ENCODE peak calls at places on chromosome 1, in five cellular contexts. D is SK-N-DZ, U is left ventricle myocardium inferior, Q is MM.1S, B is erythroblast. X is an unnamed sample.

GRCh38 chr1:43524804-43525203 is 5.9 kb upstream of the PTPRF start:
- DNase-seq in D (peak; percentile 34), U (no peak), Q (no peak), B (peak; percentile 93), X (no peak)

GRCh38 chr1:2229032-2229920 is 1.2 kb downstream of the SKI start:
- DNase-seq in D (peak; percentile 37), U (peak; percentile 78), Q (peak; percentile 43), B (peak; percentile 85), X (peak; percentile 81)

GRCh38 chr1:17569200-17570139 is 30.0 kb downstream of the ARHGEF10L start:
- DNase-seq in D (no peak), U (peak; percentile 78), Q (no peak), B (peak; percentile 82), X (peak; percentile 85)

GRCh38 chr1:18926315-18927081 is 24.1 kb upstream of the ALDH4A1 start:
- DNase-seq in D (no peak), U (peak; percentile 61), Q (peak; percentile 95), B (no peak), X (peak; percentile 83)

GRCh38 chr1:215140135-215140534 is 57.6 kb downstream of the KCNK2 start:
- DNase-seq in D (no peak), U (no peak), Q (no peak), B (no peak), X (no peak)

GRCh38 chr1:119453021-119453420 is 38.1 kb downstream of the HSD3B2 start:
- DNase-seq in D (no peak), U (no peak), Q (peak; percentile 25), B (no peak), X (no peak)

GRCh38 chr1:201019321-201019977 is 4.1 kb downstream of the KIF21B start:
- DNase-seq in D (no peak), U (peak; percentile 42), Q (peak; percentile 98), B (no peak), X (peak; percentile 42)

GRCh38 chr1:29579821-29580425 is 343.6 kb downstream of the PTPRU start:
- DNase-seq in D (no peak), U (no peak), Q (no peak), B (no peak), X (no peak)

GRCh38 chr1:93111561-93111960 is 32.5 kb downstream of the MTF2 start:
- DNase-seq in D (no peak), U (no peak), Q (no peak), B (no peak), X (no peak)

GRCh38 chr1:210233495-210234253 is 1.1 kb downstream of the SERTAD4 start:
- DNase-seq in D (peak; percentile 52), U (peak; percentile 37), Q (peak; percentile 79), B (no peak), X (peak; percentile 48)

GRCh38 chr1:53685272-53686051 is 53.5 kb downstream of the GLIS1 start:
- DNase-seq in D (no peak), U (no peak), Q (no peak), B (no peak), X (no peak)

GRCh38 chr1:8348056-8348776 is 30.3 kb downstream of the SLC45A1 start:
- DNase-seq in D (no peak), U (no peak), Q (no peak), B (no peak), X (no peak)

GRCh38 chr1:243394610-243395490 is 139.0 kb downstream of the SDCCAG8 start:
- DNase-seq in D (peak; percentile 2), U (no peak), Q (no peak), B (no peak), X (no peak)

GRCh38 chr1:224660074-224660473 is 44.0 kb downstream of the CNIH3 start:
- DNase-seq in D (no peak), U (no peak), Q (no peak), B (no peak), X (no peak)

GRCh38 chr1:231162970-231163830 is 1.3 kb downstream of the TRIM67 start:
- DNase-seq in D (peak; percentile 32), U (no peak), Q (no peak), B (peak; percentile 52), X (no peak)

GRCh38 chr1:180912211-180912800 is 391 bp upstream of the KIAA1614 start:
- DNase-seq in D (no peak), U (no peak), Q (no peak), B (no peak), X (no peak)

GRCh38 chr1:21304488-21304887 is 14.2 kb upstream of the ECE1 start:
- DNase-seq in D (no peak), U (no peak), Q (no peak), B (no peak), X (no peak)

GRCh38 chr1:3049905-3050304 is 19.1 kb upstream of the PRDM16 start:
- DNase-seq in D (no peak), U (no peak), Q (no peak), B (no peak), X (no peak)

GRCh38 chr1:94579876-94580294 is 38.3 kb upstream of the F3 start:
- DNase-seq in D (peak; percentile 6), U (no peak), Q (no peak), B (no peak), X (no peak)

GRCh38 chr1:187977298-187977697 is 1148.5 kb downstream of the PLA2G4A start:
- DNase-seq in D (no peak), U (no peak), Q (no peak), B (no peak), X (no peak)

GRCh38 chr1:87398644-87399043 is 70.0 kb downstream of the LMO4 start:
- DNase-seq in D (no peak), U (no peak), Q (no peak), B (peak; percentile 76), X (peak; percentile 20)